ENCODE peak calls at places on chromosome 21, in ten cellular contexts. P, C, U, I, A, Y, D, Z, R and H are unnamed samples.

GRCh38 chr21:42461185-42461520 is 34.9 kb downstream of the RSPH1 start:
- DNase-seq in D (no peak), Y (no peak), I (no peak), U (no peak), A (no peak), R (no peak), C (peak), P (no peak), Z (no peak), H (no peak)

GRCh38 chr21:42156690-42157605 is 62.0 kb upstream of the ABCG1 start:
- DNase-seq in U (no peak), R (no peak), I (no peak), C (no peak), Z (no peak), Y (peak), A (no peak), P (peak), D (peak), H (no peak)

GRCh38 chr21:25536752-25537151 is 70.5 kb downstream of the MRPL39 start:
- DNase-seq in P (no peak), C (no peak), I (no peak), A (no peak), Y (no peak), Z (no peak), U (no peak), R (no peak), D (no peak), H (no peak)

GRCh38 chr21:30468912-30469812 is 11.0 kb downstream of the KRTAP19-1 start:
- DNase-seq in I (no peak), U (no peak), D (no peak), A (no peak), R (no peak), C (no peak), Y (no peak), P (no peak), Z (no peak), H (no peak)

GRCh38 chr21:14753466-14754258 is 207.5 kb upstream of the SAMSN1 start:
- DNase-seq in P (no peak), R (no peak), C (no peak), I (no peak), Z (no peak), Y (no peak), A (no peak), U (no peak), D (no peak), H (peak)

GRCh38 chr21:43281661-43282357 is 113.0 kb downstream of the CRYAA start:
- DNase-seq in I (no peak), R (no peak), C (no peak), A (no peak), Y (no peak), D (peak), P (no peak), Z (no peak), U (no peak), H (no peak)

GRCh38 chr21:17495680-17496079 is 17.2 kb upstream of the CXADR start:
- DNase-seq in C (no peak), A (no peak), D (no peak), P (no peak), U (no peak), Y (peak), R (no peak), Z (no peak), I (peak), H (no peak)

GRCh38 chr21:45525910-45526306 is 16.3 kb downstream of the SLC19A1 start:
- DNase-seq in C (no peak), P (no peak), U (no peak), I (no peak), Y (no peak), Z (no peak), R (peak), D (no peak), A (no peak), H (no peak)

GRCh38 chr21:46425061-46425460 is 33.6 kb upstream of the DIP2A start:
- DNase-seq in A (no peak), Z (no peak), C (no peak), I (no peak), U (no peak), P (no peak), Y (no peak), R (no peak), D (peak), H (no peak)

GRCh38 chr21:39111928-39112327 is 71.3 kb downstream of the PSMG1 start:
- DNase-seq in U (no peak), C (no peak), A (no peak), Y (peak), Z (peak), D (no peak), P (no peak), R (no peak), I (peak), H (no peak)

GRCh38 chr21:39660596-39660995 is 47.9 kb downstream of the B3GALT5 start:
- DNase-seq in Y (peak), Z (peak), A (no peak), C (peak), R (no peak), I (peak), U (peak), P (peak), D (no peak), H (no peak)

GRCh38 chr21:18468775-18469174 is 65.2 kb upstream of the TMPRSS15 start:
- DNase-seq in C (no peak), Y (no peak), U (no peak), D (no peak), I (no peak), Z (no peak), A (no peak), P (no peak), R (no peak), H (peak)

GRCh38 chr21:25733859-25734653 is 648 bp downstream of the ATP5PF start:
- DNase-seq in R (no peak), D (peak), U (peak), Y (peak), A (peak), I (no peak), P (peak), C (peak), Z (peak), H (peak)

GRCh38 chr21:41877901-41878830 is 978 bp downstream of the PRDM15 start:
- DNase-seq in Z (no peak), U (peak), D (peak), A (peak), C (peak), P (no peak), Y (peak), R (no peak), I (peak), H (peak)

GRCh38 chr21:25501996-25502665 is 105.2 kb downstream of the MRPL39 start:
- DNase-seq in P (no peak), Z (no peak), I (no peak), D (no peak), C (no peak), A (peak), Y (no peak), U (peak), R (no peak), H (peak)

GRCh38 chr21:15797577-15798363 is 68.0 kb downstream of the USP25 start:
- DNase-seq in C (no peak), P (no peak), R (no peak), D (no peak), Y (peak), I (no peak), Z (no peak), U (no peak), A (no peak), H (peak)

GRCh38 chr21:37877171-37877570 is 39.1 kb downstream of the KCNJ6 start:
- DNase-seq in R (no peak), I (peak), Z (no peak), D (no peak), Y (peak), U (peak), C (no peak), P (no peak), A (no peak), H (no peak)

GRCh38 chr21:42047821-42048613 is 23.1 kb upstream of the UMODL1 start:
- DNase-seq in I (peak), C (no peak), A (peak), P (peak), Z (peak), U (peak), Y (peak), D (peak), R (peak), H (no peak)

GRCh38 chr21:34071683-34072082 is 1.7 kb upstream of the MRPS6 start:
- DNase-seq in C (no peak), I (no peak), Z (no peak), U (no peak), P (no peak), D (no peak), Y (no peak), R (no peak), A (no peak), H (no peak)

GRCh38 chr21:46667735-46668380 is 32.4 kb downstream of the PRMT2 start:
- DNase-seq in U (peak), R (no peak), I (no peak), C (no peak), D (peak), A (peak), Y (peak), Z (no peak), P (no peak), H (peak)

GRCh38 chr21:39319251-39319756 is 5.9 kb upstream of the BRWD1 start:
- DNase-seq in U (no peak), Y (peak), D (no peak), R (no peak), P (peak), A (no peak), C (no peak), Z (peak), I (no peak), H (no peak)

GRCh38 chr21:19322360-19322759 is 918.8 kb upstream of the TMPRSS15 start:
- DNase-seq in U (no peak), R (no peak), C (no peak), Z (no peak), A (no peak), Y (peak), D (no peak), P (no peak), I (no peak), H (no peak)

GRCh38 chr21:27365394-27365793 is 398.5 kb upstream of the ADAMTS5 start:
- DNase-seq in I (no peak), R (no peak), C (no peak), Y (no peak), U (peak), P (no peak), Z (no peak), A (no peak), D (no peak), H (no peak)

GRCh38 chr21:39175154-39175553 is 8.1 kb downstream of the PSMG1 start:
- DNase-seq in A (peak), Y (peak), Z (no peak), P (no peak), I (no peak), C (no peak), U (no peak), D (no peak), R (no peak), H (no peak)

GRCh38 chr21:45996311-45997204 is 15.0 kb downstream of the COL6A1 start:
- DNase-seq in D (peak), U (no peak), R (no peak), I (no peak), Y (no peak), A (no peak), C (peak), Z (no peak), P (peak), H (no peak)

GRCh38 chr21:34745557-34746255 is 76.9 kb downstream of the CLIC6 start:
- DNase-seq in A (peak), P (peak), C (peak), D (peak), U (peak), R (peak), Y (peak), Z (peak), I (peak), H (peak)

GRCh38 chr21:26597023-26597422 is 23.9 kb upstream of the CYYR1 start:
- DNase-seq in Y (no peak), A (no peak), U (no peak), C (no peak), Z (no peak), D (no peak), I (no peak), R (no peak), P (no peak), H (no peak)

GRCh38 chr21:34009193-34009592 is 64.2 kb upstream of the MRPS6 start:
- DNase-seq in Z (no peak), I (no peak), D (no peak), A (no peak), P (no peak), U (no peak), C (no peak), R (no peak), Y (no peak), H (no peak)

GRCh38 chr21:33202464-33203363 is 27.0 kb upstream of the IFNAR2 start:
- DNase-seq in U (no peak), D (no peak), C (no peak), Z (no peak), R (no peak), A (peak), Y (no peak), I (no peak), P (no peak), H (no peak)

GRCh38 chr21:46021978-46022544 is 40.5 kb downstream of the COL6A1 start:
- DNase-seq in D (no peak), Z (no peak), U (no peak), A (no peak), P (no peak), Y (no peak), R (peak), C (no peak), I (no peak), H (no peak)

GRCh38 chr21:45467221-45467779 is 62.3 kb downstream of the COL18A1 start:
- DNase-seq in U (peak), D (peak), C (no peak), Y (no peak), R (no peak), A (no peak), P (no peak), I (no peak), Z (no peak), H (no peak)

GRCh38 chr21:43270800-43271261 is 102.0 kb downstream of the CRYAA start:
- DNase-seq in Y (no peak), I (no peak), P (no peak), A (no peak), D (peak), C (no peak), Z (no peak), R (no peak), U (no peak), H (no peak)

GRCh38 chr21:17818158-17819113 is 720 bp downstream of the C21orf91 start:
- DNase-seq in U (peak), Y (peak), A (peak), C (peak), I (no peak), D (peak), P (peak), R (no peak), Z (peak), H (peak)

GRCh38 chr21:43279578-43279894 is 110.7 kb downstream of the CRYAA start:
- DNase-seq in D (peak), U (no peak), P (no peak), C (no peak), Z (no peak), R (no peak), I (no peak), Y (no peak), A (no peak), H (no peak)

GRCh38 chr21:34280389-34280795 is 83.4 kb upstream of the KCNE2 start:
- DNase-seq in U (no peak), P (no peak), Y (peak), R (no peak), I (no peak), C (peak), Z (no peak), D (peak), A (no peak), H (no peak)

GRCh38 chr21:38478782-38479181 is 19.5 kb downstream of the ERG start:
- DNase-seq in D (no peak), Z (no peak), I (no peak), Y (peak), U (peak), A (peak), C (no peak), R (no peak), P (no peak), H (no peak)

GRCh38 chr21:45747233-45747766 is 103.8 kb downstream of the PCBP3 start:
- DNase-seq in U (no peak), D (no peak), Z (no peak), P (no peak), I (no peak), R (no peak), A (no peak), C (no peak), Y (no peak), H (no peak)

DNA sequence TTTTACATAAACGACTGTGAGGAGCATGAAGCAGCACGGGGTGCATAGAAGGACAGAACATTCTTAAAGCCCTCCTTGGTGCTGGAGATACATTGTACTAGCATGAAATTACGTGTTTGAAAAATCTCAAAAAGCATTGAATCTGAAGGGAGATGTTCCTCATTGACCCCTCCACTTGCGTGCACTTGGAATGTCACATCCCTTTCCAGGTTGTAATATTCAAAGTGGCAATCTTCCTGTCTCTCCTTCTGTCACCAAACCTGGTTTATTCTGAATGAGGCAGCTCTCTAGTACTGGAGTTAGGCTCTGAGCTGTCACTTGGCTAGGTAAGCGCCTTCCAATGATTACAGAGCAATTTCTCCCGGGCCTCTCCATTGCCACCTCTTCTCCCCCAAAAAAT is 901 bp downstream of the DSCAM start:
- DNase-seq in U (peak), C (no peak), I (no peak), R (no peak), D (no peak), A (no peak), Z (no peak), P (no peak), Y (no peak), H (no peak)
- H3K4me3 ChIP-seq in U (peak), C (no peak), I (no peak), R (no peak), D (no peak), A (no peak), Z (no peak), P (no peak), Y (no peak), H (no peak)

DNA sequence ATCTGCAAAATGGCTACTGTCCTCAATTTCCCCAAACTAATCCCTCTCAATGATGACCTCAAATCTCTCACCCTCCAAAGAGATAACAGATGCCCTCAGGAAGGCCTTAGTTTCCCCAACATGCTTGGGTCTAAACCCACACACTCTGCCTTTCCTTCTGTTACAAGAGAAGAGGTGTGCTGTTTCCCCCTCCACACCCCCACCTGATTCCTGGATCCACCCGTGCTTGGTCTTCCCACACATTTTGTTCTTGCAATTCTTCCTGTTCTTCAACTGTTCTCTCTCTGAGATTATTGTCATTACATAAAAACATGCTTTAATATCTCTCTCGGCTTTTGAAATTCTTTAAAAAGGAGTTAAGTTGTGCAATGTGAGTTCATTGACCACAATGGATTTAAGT is 5.7 kb upstream of the CBR3 start:
- DNase-seq in D (no peak), Z (no peak), I (no peak), A (peak), Y (no peak), R (no peak), C (no peak), P (no peak), U (no peak), H (no peak)
- TF ChIP-seq CTCF in D (no peak), Z (no peak), I (no peak), A (no peak), Y (no peak), R (no peak), C (no peak), P (no peak), U (no peak), H (no peak)

GRCh38 chr21:44368711-44369446 is 15.5 kb downstream of the TRPM2 start:
- DNase-seq in Y (no peak), A (no peak), R (peak), P (no peak), D (peak), I (no peak), U (no peak), Z (peak), C (no peak), H (no peak)
- H3K4me3 ChIP-seq in Y (no peak), A (no peak), R (no peak), P (no peak), D (no peak), I (no peak), U (no peak), Z (no peak), C (no peak), H (no peak)

GRCh38 chr21:28893687-28894086 is 99.0 kb downstream of the LTN1 start:
- DNase-seq in D (no peak), I (no peak), A (no peak), Y (no peak), U (no peak), C (no peak), Z (no peak), P (no peak), R (no peak), H (no peak)
- TF ChIP-seq CTCF in D (no peak), I (no peak), A (no peak), Y (no peak), U (no peak), C (no peak), Z (no peak), P (no peak), R (no peak), H (no peak)

GRCh38 chr21:40841524-40842196 is 5.3 kb downstream of the DSCAM start:
- DNase-seq in C (no peak), Z (peak), U (peak), D (peak), A (peak), R (no peak), P (peak), I (peak), Y (no peak), H (peak)
- H3K4me3 ChIP-seq in C (no peak), Z (peak), U (peak), D (peak), A (no peak), R (peak), P (peak), I (peak), Y (no peak), H (no peak)

GRCh38 chr21:31985398-31985797 is 112.6 kb downstream of the HUNK start:
- DNase-seq in R (no peak), A (no peak), Y (no peak), U (no peak), D (no peak), I (no peak), C (no peak), P (no peak), Z (no peak), H (no peak)
- TF ChIP-seq CTCF in R (no peak), A (no peak), Y (no peak), U (no peak), D (no peak), I (no peak), C (no peak), P (no peak), Z (no peak), H (no peak)